ENCODE peak calls at places on chromosome 2, in four cellular contexts. A, E, F and V are unnamed samples.

GRCh38 chr2:20139828-20140227 is 85.1 kb downstream of the SDC1 start:
- DNase-seq in A (no peak), E (no peak), F (no peak), V (no peak)

GRCh38 chr2:164697688-164698290 is 76.5 kb upstream of the GRB14 start:
- DNase-seq in A (peak), E (no peak), F (no peak), V (no peak)

GRCh38 chr2:27158468-27158867 is 9.7 kb downstream of the TCF23 start:
- DNase-seq in A (no peak), E (no peak), F (no peak), V (no peak)

GRCh38 chr2:200127852-200128251 is 172.5 kb downstream of the MAIP1 start:
- DNase-seq in A (no peak), E (no peak), F (no peak), V (no peak)

GRCh38 chr2:179655627-179656026 is 205.8 kb downstream of the ZNF385B start:
- DNase-seq in A (no peak), E (no peak), F (no peak), V (no peak)

GRCh38 chr2:37323176-37323575 is 1.5 kb downstream of the PRKD3 start:
- DNase-seq in A (no peak), E (no peak), F (no peak), V (no peak)

GRCh38 chr2:43010428-43011141 is 215.8 kb downstream of the ZFP36L2 start:
- DNase-seq in A (no peak), E (no peak), F (peak), V (no peak)

GRCh38 chr2:98825858-98826257 is 94.9 kb upstream of the MGAT4A start:
- DNase-seq in A (no peak), E (no peak), F (peak), V (no peak)

GRCh38 chr2:675051-675450 is 2.2 kb downstream of the TMEM18 start:
- DNase-seq in A (no peak), E (no peak), F (peak), V (no peak)

GRCh38 chr2:167478196-167478595 is 589.9 kb downstream of the XIRP2 start:
- DNase-seq in A (no peak), E (no peak), F (no peak), V (no peak)

GRCh38 chr2:150162241-150162942 is 325.1 kb downstream of the RND3 start:
- DNase-seq in A (peak), E (no peak), F (no peak), V (no peak)

GRCh38 chr2:112803691-112804521 is 19.6 kb upstream of the IL1A start:
- DNase-seq in A (no peak), E (no peak), F (no peak), V (no peak)

GRCh38 chr2:73282924-73283544 is 1.2 kb downstream of the FBXO41 start:
- DNase-seq in A (no peak), E (no peak), F (no peak), V (no peak)
- H3K4me3 ChIP-seq in A (peak), E (no peak), F (peak), V (no peak)

DNA sequence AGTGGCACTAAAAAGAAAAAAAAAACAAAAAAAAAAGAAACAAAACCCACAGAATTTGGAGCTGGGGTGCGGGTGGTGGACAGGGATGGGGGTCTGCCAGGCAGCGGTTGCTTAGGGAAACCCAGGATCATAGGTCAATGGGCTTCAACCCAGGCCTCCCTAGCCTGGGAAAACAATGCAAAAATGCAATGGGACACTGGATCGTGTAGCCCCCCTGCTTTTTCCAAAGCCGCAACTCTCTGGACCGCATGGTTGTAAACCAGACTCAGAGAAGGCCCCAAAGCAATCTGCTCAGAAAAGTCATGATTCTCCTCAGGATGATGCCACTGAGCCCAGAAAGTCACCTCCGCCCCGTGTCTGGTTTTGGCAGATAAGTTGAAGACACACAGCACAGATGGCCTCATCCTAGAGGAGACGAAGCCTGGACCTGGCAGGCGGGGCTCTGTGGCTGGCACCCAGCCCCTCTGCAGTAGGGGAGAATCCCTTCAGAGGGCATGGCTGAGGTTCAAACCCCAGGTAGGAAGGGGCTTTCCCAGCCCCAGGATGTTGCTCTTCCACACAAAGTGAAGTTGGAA is 5.1 kb downstream of the DLX2 start:
- DNase-seq in A (peak), E (no peak), F (no peak), V (no peak)
- H3K4me3 ChIP-seq in A (no peak), E (no peak), F (no peak), V (no peak)

GRCh38 chr2:240993446-240994160 is 4.8 kb upstream of the SNED1 start:
- DNase-seq in A (no peak), E (peak), F (peak), V (no peak)
- H3K4me3 ChIP-seq in A (no peak), E (no peak), F (no peak), V (no peak)

DNA sequence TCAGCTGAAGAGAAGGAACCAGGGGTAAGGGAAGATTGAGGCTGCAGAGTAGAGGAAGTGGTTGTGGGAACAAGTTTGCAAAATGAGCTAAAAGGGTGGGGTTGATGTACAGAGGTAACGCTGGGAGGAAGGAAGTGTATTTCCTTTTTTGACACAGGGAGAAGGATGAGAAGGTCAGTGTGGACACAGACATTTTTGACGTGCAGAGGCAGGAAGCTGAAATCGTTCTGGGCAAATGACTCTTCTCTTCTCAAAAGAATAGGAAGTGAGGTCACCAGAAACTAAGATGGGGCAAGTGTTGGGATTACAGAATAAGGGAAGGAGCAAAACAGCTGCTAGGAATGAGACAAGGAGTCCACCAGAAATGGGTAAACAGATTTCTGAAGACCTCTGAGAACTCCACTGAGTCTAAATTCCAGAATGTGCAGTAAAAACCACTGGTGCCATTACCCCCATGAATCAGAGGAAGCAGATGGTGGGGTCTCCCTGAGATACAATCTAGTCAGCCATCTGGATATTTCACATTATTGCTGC is 20.0 kb upstream of the RNF149 start:
- DNase-seq in A (no peak), E (no peak), F (no peak), V (no peak)
- H3K4me3 ChIP-seq in A (no peak), E (no peak), F (no peak), V (no peak)

DNA sequence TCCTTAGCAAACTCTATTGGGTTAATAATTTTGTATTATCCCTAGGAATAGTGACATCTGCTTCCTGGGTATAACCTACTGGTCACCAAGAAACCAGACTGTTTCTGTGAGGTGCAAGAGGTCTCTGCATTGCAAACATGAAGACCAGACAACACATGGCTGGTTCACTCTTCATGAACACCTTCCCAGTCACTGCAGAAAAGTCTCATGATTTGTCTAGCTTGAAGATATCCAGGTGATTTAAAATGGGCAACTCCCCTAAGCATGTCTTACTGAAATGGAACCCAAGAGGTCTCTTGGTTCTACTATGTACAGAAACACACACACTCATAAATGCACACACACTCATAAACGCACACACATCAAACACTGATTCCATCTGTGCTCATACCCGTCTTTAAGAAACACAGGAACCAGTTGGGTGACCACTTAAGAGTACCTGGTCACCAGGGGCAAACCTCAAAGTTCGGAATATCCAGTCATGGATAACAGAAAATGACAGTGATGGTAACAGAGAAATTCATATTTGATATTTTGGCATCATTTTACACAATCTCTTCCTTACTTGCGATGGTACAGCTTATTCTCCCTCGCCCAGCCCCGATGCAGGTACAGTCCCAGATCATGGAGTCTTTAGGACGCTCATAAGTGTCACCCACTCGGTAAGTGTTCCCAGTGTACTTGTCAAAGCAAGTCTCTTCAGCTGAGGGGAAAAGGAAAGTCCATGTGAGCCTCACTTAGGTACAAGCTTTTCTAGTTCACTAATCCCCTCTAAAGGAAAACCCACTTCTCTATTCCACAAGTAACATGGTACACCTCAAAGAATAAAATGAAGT is 2.9 kb downstream of the FN1 start:
- DNase-seq in A (no peak), E (no peak), F (no peak), V (no peak)
- H3K4me3 ChIP-seq in A (peak), E (no peak), F (peak), V (peak)

GRCh38 chr2:190809139-190809764 is 71.4 kb upstream of the GLS start:
- DNase-seq in A (no peak), E (no peak), F (no peak), V (no peak)
- H3K4me3 ChIP-seq in A (no peak), E (no peak), F (no peak), V (no peak)

GRCh38 chr2:62956646-62957045 is 94.0 kb upstream of the OTX1 start:
- DNase-seq in A (no peak), E (no peak), F (no peak), V (no peak)

GRCh38 chr2:62964050-62964449 is 86.6 kb upstream of the OTX1 start:
- DNase-seq in A (no peak), E (no peak), F (no peak), V (no peak)

GRCh38 chr2:62958206-62958605 is 92.4 kb upstream of the OTX1 start:
- DNase-seq in A (no peak), E (no peak), F (no peak), V (no peak)
- H3K4me3 ChIP-seq in A (no peak), E (no peak), F (no peak), V (no peak)

GRCh38 chr2:231037731-231038482 is 584 bp downstream of the C2orf72 start:
- DNase-seq in A (peak), E (peak), F (peak), V (no peak)
- H3K4me3 ChIP-seq in A (no peak), E (peak), F (peak), V (peak)

DNA sequence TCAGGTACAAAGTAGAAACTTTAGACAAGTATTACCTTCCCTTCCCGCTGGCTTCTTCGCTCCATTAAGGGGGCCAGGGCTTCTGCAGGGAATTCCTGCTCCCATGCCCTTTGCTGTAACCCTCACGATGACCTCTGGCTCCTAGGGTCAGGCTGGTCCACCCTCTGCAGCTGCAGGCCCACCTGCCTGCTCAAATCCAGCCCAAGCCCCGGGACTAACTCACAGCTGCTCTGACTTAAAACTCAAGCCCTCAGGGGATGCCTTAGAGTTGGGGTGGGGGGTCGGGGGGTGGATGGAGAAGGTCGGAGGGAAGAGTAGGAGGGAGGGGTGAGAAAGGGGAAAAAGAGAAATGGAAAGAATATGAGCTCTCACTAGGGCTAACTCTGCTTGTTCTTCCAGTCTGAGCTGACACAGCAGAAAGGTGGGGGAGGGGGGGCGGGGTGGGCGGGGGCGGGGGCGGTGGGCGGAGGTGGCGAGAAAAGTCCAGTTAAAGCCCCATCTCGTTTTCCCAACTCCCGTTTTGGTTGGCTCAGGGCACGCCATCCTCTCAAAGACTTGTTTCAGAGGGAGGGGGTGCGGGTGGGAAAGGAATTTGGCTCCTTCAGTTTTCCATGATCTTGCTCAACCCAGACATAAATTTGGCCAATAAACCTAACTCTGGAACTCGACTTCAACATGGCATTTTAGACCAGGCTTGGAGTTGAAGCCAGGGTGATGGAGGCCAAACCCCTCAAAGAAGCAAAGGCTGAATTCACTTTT is 4.7 kb downstream of the IGFBP5 start:
- DNase-seq in A (no peak), E (no peak), F (no peak), V (no peak)
- H3K4me3 ChIP-seq in A (peak), E (no peak), F (peak), V (no peak)

GRCh38 chr2:53475766-53476165 is 291.8 kb upstream of the CHAC2 start:
- DNase-seq in A (no peak), E (no peak), F (no peak), V (no peak)
- H3K4me3 ChIP-seq in A (no peak), E (no peak), F (no peak), V (no peak)